ENCODE peak calls at places on chromosomes 11 and 22, in ten cellular contexts. Y is cerebellar cortex; V is activated T-cell treated with anti-CD3 and anti-CD28 coated beads, Interleukin-2, amount 50 U/mL, for 48 hours; Q is activated CD4-positive, alpha-beta T cell treated with anti-CD3 and anti-CD28 coated beads, Interleukin-2, amount 10 ng/mL, durations not matched to agents 7 days and 5 days; E is lower lobe of right lung; U is posterior vena cava; Z is T-cell; M is H4; P is stimulated activated CD4-positive, alpha-beta T cell treated with anti-CD3 and anti-CD28 coated beads, TNF-alpha, amount 100 ng/mL, for 1 hour; F is NCI-H1092 treated with DMSO at 0.1 percent for 48 hours. D is an unnamed sample.

GRCh38 chr11:129750343-129751292 is 65.0 kb upstream of the TMEM45B start:
- DNase-seq in P (peak), M (peak), Y (peak), U (peak), F (peak), E (peak), V (peak), Z (peak), Q (peak), D (peak)

GRCh38 chr11:65355776-65356393 is 1.3 kb downstream of the TIGD3 start:
- DNase-seq in F (no peak), V (no peak), Z (no peak), Q (no peak), U (peak), P (no peak), M (no peak), Y (peak), E (peak), D (no peak)

GRCh38 chr11:18527512-18527911 is 770 bp upstream of the TSG101 start:
- DNase-seq in V (no peak), F (peak), P (no peak), Q (no peak), E (no peak), M (peak), Z (no peak), U (no peak), Y (no peak), D (no peak)

GRCh38 chr11:69670158-69670845 is 4.9 kb downstream of the LTO1 start:
- DNase-seq in M (peak), Z (peak), V (peak), Q (peak), Y (peak), U (peak), F (peak), E (peak), P (peak), D (peak)

GRCh38 chr11:59778122-59778521 is 22.9 kb downstream of the STX3 start:
- DNase-seq in Q (no peak), F (no peak), P (no peak), Z (no peak), V (no peak), Y (no peak), M (no peak), U (no peak), E (no peak), D (no peak)

GRCh38 chr22:29109853-29110252 is 37.0 kb downstream of the KREMEN1 start:
- DNase-seq in V (no peak), U (no peak), M (peak), P (no peak), Q (no peak), Y (no peak), Z (no peak), E (no peak), F (no peak), D (no peak)

GRCh38 chr11:95345651-95346050 is 114.6 kb upstream of the SESN3 start:
- DNase-seq in U (no peak), P (no peak), E (no peak), Q (no peak), Y (no peak), V (peak), Z (no peak), F (no peak), M (no peak), D (no peak)

GRCh38 chr11:120515186-120515723 is 3.7 kb downstream of the GRIK4 start:
- DNase-seq in Y (no peak), F (no peak), U (peak), M (no peak), E (peak), P (no peak), Z (no peak), Q (no peak), V (no peak), D (no peak)

GRCh38 chr22:49262167-49262566 is 565.5 kb downstream of the BRD1 start:
- DNase-seq in Q (no peak), U (peak), Y (no peak), F (no peak), E (no peak), M (no peak), P (no peak), V (no peak), Z (no peak), D (no peak)

GRCh38 chr11:119362741-119363080 is 16.2 kb upstream of the MFRP start:
- DNase-seq in U (no peak), Z (no peak), Q (no peak), F (peak), M (no peak), E (no peak), Y (peak), P (no peak), V (no peak), D (no peak)

GRCh38 chr22:46593211-46593676 is 26.9 kb upstream of the GRAMD4 start:
- DNase-seq in Z (no peak), U (no peak), Y (no peak), P (no peak), F (no peak), E (peak), V (peak), Q (no peak), M (no peak), D (no peak)

GRCh38 chr22:42432818-42433217 is 615 bp upstream of the NFAM1 start:
- DNase-seq in Q (no peak), V (no peak), P (no peak), E (no peak), Y (no peak), M (no peak), U (no peak), Z (no peak), F (no peak), D (no peak)

GRCh38 chr11:130612291-130612802 is 163.9 kb downstream of the ADAMTS15 start:
- DNase-seq in Y (no peak), P (no peak), Q (no peak), Z (no peak), U (no peak), E (no peak), M (no peak), F (no peak), V (no peak), D (no peak)

GRCh38 chr22:39959640-39960447 is at the start of gene TMA7B:
- DNase-seq in F (no peak), M (peak), U (no peak), P (no peak), Y (no peak), Q (peak), E (no peak), V (peak), Z (no peak), D (peak)